ENCODE peak calls at places on chromosomes 3 and 15, in nine cellular contexts. G, P, F, J, K, H, Z, Q and N are unnamed samples.

GRCh38 chr3:116920836-116921596 is 211.4 kb downstream of the TUSC7 start:
- DNase-seq in G (no peak), P (no peak), F (no peak), J (no peak), K (no peak), H (no peak), Z (no peak), Q (peak), N (no peak)

GRCh38 chr15:91468861-91469260 is 368.8 kb downstream of the SV2B start:
- DNase-seq in G (no peak), P (no peak), F (no peak), J (no peak), K (no peak), H (no peak), Z (no peak), Q (no peak), N (no peak)

GRCh38 chr3:58487140-58487886 is 4.6 kb upstream of the KCTD6 start:
- DNase-seq in G (no peak), P (no peak), F (peak), J (no peak), K (no peak), H (peak), Z (peak), Q (peak), N (no peak)

GRCh38 chr15:90265271-90266060 is at the start of gene NGRN:
- DNase-seq in G (peak), P (peak), F (peak), J (peak), K (peak), H (peak), Z (peak), Q (peak), N (peak)

GRCh38 chr15:42603978-42604377 is 28.6 kb downstream of the STARD9 start:
- DNase-seq in G (no peak), P (no peak), F (no peak), J (no peak), K (no peak), H (no peak), Z (no peak), Q (no peak), N (no peak)

GRCh38 chr3:19427417-19428149 is 279.3 kb downstream of the KCNH8 start:
- DNase-seq in G (no peak), P (no peak), F (no peak), J (no peak), K (no peak), H (no peak), Z (no peak), Q (no peak), N (no peak)

GRCh38 chr15:91445701-91446100 is 345.6 kb downstream of the SV2B start:
- DNase-seq in G (no peak), P (no peak), F (no peak), J (no peak), K (no peak), H (no peak), Z (no peak), Q (no peak), N (no peak)

GRCh38 chr3:195133462-195133861 is 137.5 kb downstream of the XXYLT1 start:
- DNase-seq in G (no peak), P (peak), F (peak), J (no peak), K (no peak), H (no peak), Z (no peak), Q (no peak), N (no peak)

GRCh38 chr3:138118863-138119766 is 3.7 kb upstream of the DZIP1L start:
- DNase-seq in G (peak), P (peak), F (peak), J (peak), K (no peak), H (peak), Z (peak), Q (peak), N (peak)

GRCh38 chr15:31330111-31330785 is 3.6 kb downstream of the KLF13 start:
- DNase-seq in G (no peak), P (no peak), F (no peak), J (peak), K (peak), H (no peak), Z (peak), Q (no peak), N (no peak)

GRCh38 chr15:78004919-78005634 is 72.4 kb downstream of the TBC1D2B start:
- DNase-seq in G (no peak), P (no peak), F (peak), J (peak), K (no peak), H (peak), Z (peak), Q (peak), N (peak)

GRCh38 chr3:111590096-111590491 is 5.1 kb downstream of the ZBED2 start:
- DNase-seq in G (no peak), P (no peak), F (no peak), J (no peak), K (no peak), H (no peak), Z (no peak), Q (no peak), N (no peak)

GRCh38 chr3:15295506-15295905 is 36.9 kb downstream of the SH3BP5 start:
- DNase-seq in G (no peak), P (no peak), F (no peak), J (no peak), K (no peak), H (no peak), Z (no peak), Q (peak), N (no peak)

GRCh38 chr3:26963356-26963742 is 340.8 kb downstream of the LRRC3B start:
- DNase-seq in G (no peak), P (no peak), F (no peak), J (no peak), K (no peak), H (no peak), Z (peak), Q (no peak), N (no peak)

GRCh38 chr3:125104639-125105038 is 48.8 kb upstream of the HEG1 start:
- DNase-seq in G (no peak), P (no peak), F (no peak), J (no peak), K (no peak), H (no peak), Z (no peak), Q (no peak), N (no peak)

GRCh38 chr3:65778966-65779365 is 259.8 kb downstream of the MAGI1 start:
- DNase-seq in G (no peak), P (no peak), F (no peak), J (no peak), K (no peak), H (no peak), Z (peak), Q (peak), N (no peak)

GRCh38 chr3:151085889-151086483 is 522 bp downstream of the MED12L start:
- DNase-seq in G (no peak), P (peak), F (peak), J (peak), K (peak), H (no peak), Z (no peak), Q (no peak), N (peak)

GRCh38 chr3:152470893-152471292 is 202.2 kb downstream of the MBNL1 start:
- DNase-seq in G (no peak), P (no peak), F (no peak), J (no peak), K (no peak), H (no peak), Z (no peak), Q (no peak), N (no peak)

GRCh38 chr3:43969944-43970343 is 271.7 kb upstream of the TOPAZ1 start:
- DNase-seq in G (no peak), P (no peak), F (no peak), J (no peak), K (no peak), H (no peak), Z (no peak), Q (no peak), N (no peak)

GRCh38 chr3:67808906-67809305 is 154.5 kb upstream of the SUCLG2 start:
- DNase-seq in G (no peak), P (no peak), F (no peak), J (no peak), K (no peak), H (no peak), Z (no peak), Q (no peak), N (no peak)

GRCh38 chr15:35519536-35520149 is 26.3 kb downstream of the DPH6 start:
- DNase-seq in G (no peak), P (peak), F (no peak), J (no peak), K (no peak), H (no peak), Z (peak), Q (peak), N (no peak)

GRCh38 chr3:79587150-79587549 is 180.6 kb downstream of the ROBO1 start:
- DNase-seq in G (no peak), P (no peak), F (no peak), J (no peak), K (no peak), H (no peak), Z (no peak), Q (no peak), N (no peak)

GRCh38 chr15:23436421-23436820 is 10.6 kb downstream of the GOLGA6L2 start:
- DNase-seq in G (no peak), P (no peak), F (no peak), J (no peak), K (no peak), H (no peak), Z (no peak), Q (no peak), N (no peak)

GRCh38 chr3:98812851-98813374 is 49.8 kb downstream of the ST3GAL6 start:
- DNase-seq in G (no peak), P (peak), F (no peak), J (no peak), K (no peak), H (no peak), Z (peak), Q (no peak), N (no peak)

GRCh38 chr15:81783586-81783985 is 262.2 kb downstream of the MEX3B start:
- DNase-seq in G (no peak), P (no peak), F (no peak), J (no peak), K (no peak), H (no peak), Z (no peak), Q (no peak), N (no peak)

GRCh38 chr15:32029409-32029861 is 880 bp upstream of the CHRNA7 start:
- DNase-seq in G (no peak), P (peak), F (peak), J (peak), K (peak), H (no peak), Z (no peak), Q (no peak), N (peak)

GRCh38 chr3:155702745-155703581 is 41.9 kb downstream of the PLCH1 start:
- DNase-seq in G (no peak), P (no peak), F (no peak), J (no peak), K (no peak), H (no peak), Z (no peak), Q (no peak), N (no peak)